ENCODE peak calls at places on chromosomes 1 and 21, in nine cellular contexts. One of them, this sample, is unnamed. For H3K9me3, the result is how much of the 10 kb centered on the place peaks cover.

GRCh38 chr1:209072481-209072880 is 511.0 kb upstream of the CAMK1G start:
- DNase-seq in heart left ventricle: no peak
- DNase-seq in A673: no peak
- DNase-seq in CD4-positive, alpha-beta T cell: no peak
- DNase-seq in ovary: no peak
- DNase-seq in psoas muscle: no peak
- DNase-seq in mammary epithelial cell: peak
- DNase-seq in RWPE2: no peak
- DNase-seq in A549: no peak
- DNase-seq in this sample: no peak

GRCh38 chr1:112359961-112360767 is 35.9 kb upstream of the CTTNBP2NL start:
- DNase-seq in psoas muscle: peak
- DNase-seq in ovary: peak
- DNase-seq in A549: no peak
- DNase-seq in A673: no peak
- DNase-seq in RWPE2: no peak
- DNase-seq in heart left ventricle: peak
- DNase-seq in mammary epithelial cell: peak
- DNase-seq in CD4-positive, alpha-beta T cell: no peak
- DNase-seq in this sample: no peak

GRCh38 chr1:68916227-68916853 is 419.5 kb upstream of the DEPDC1 start:
- DNase-seq in heart left ventricle: no peak
- DNase-seq in A549: no peak
- DNase-seq in mammary epithelial cell: peak
- DNase-seq in ovary: peak
- DNase-seq in psoas muscle: no peak
- DNase-seq in A673: no peak
- DNase-seq in CD4-positive, alpha-beta T cell: no peak
- DNase-seq in RWPE2: no peak
- DNase-seq in this sample: no peak

GRCh38 chr1:199574949-199575348 is 452.6 kb upstream of the NR5A2 start:
- DNase-seq in psoas muscle: no peak
- DNase-seq in RWPE2: no peak
- DNase-seq in heart left ventricle: no peak
- DNase-seq in mammary epithelial cell: no peak
- DNase-seq in CD4-positive, alpha-beta T cell: no peak
- DNase-seq in A673: no peak
- DNase-seq in ovary: no peak
- DNase-seq in A549: no peak
- DNase-seq in this sample: no peak

GRCh38 chr1:9607352-9607751 is 18.6 kb downstream of the TMEM201 start:
- DNase-seq in RWPE2: no peak
- DNase-seq in A673: no peak
- DNase-seq in mammary epithelial cell: no peak
- DNase-seq in A549: no peak
- DNase-seq in ovary: no peak
- DNase-seq in psoas muscle: no peak
- DNase-seq in CD4-positive, alpha-beta T cell: no peak
- DNase-seq in heart left ventricle: no peak
- DNase-seq in this sample: no peak

GRCh38 chr1:230507671-230508407 is 81.7 kb upstream of the PGBD5 start:
- DNase-seq in A673: no peak
- DNase-seq in ovary: no peak
- DNase-seq in CD4-positive, alpha-beta T cell: no peak
- DNase-seq in RWPE2: no peak
- DNase-seq in psoas muscle: no peak
- DNase-seq in heart left ventricle: peak
- DNase-seq in A549: no peak
- DNase-seq in mammary epithelial cell: peak
- DNase-seq in this sample: no peak

GRCh38 chr1:110211503-110212164 is 1.5 kb downstream of the KCNC4 start:
- DNase-seq in A673: no peak
- DNase-seq in RWPE2: no peak
- DNase-seq in A549: no peak
- DNase-seq in ovary: no peak
- DNase-seq in heart left ventricle: no peak
- DNase-seq in mammary epithelial cell: peak
- DNase-seq in CD4-positive, alpha-beta T cell: no peak
- DNase-seq in psoas muscle: no peak
- DNase-seq in this sample: peak

GRCh38 chr1:204578867-204579664 is 62.9 kb downstream of the MDM4 start:
- DNase-seq in A549: no peak
- DNase-seq in mammary epithelial cell: no peak
- DNase-seq in RWPE2: no peak
- DNase-seq in A673: peak
- DNase-seq in heart left ventricle: peak
- DNase-seq in CD4-positive, alpha-beta T cell: no peak
- DNase-seq in psoas muscle: peak
- DNase-seq in ovary: peak
- DNase-seq in this sample: no peak

GRCh38 chr1:183148599-183148998 is 37.5 kb upstream of the LAMC2 start:
- DNase-seq in ovary: no peak
- DNase-seq in CD4-positive, alpha-beta T cell: no peak
- DNase-seq in A549: no peak
- DNase-seq in heart left ventricle: no peak
- DNase-seq in mammary epithelial cell: peak
- DNase-seq in A673: no peak
- DNase-seq in psoas muscle: no peak
- DNase-seq in RWPE2: no peak
- DNase-seq in this sample: no peak

GRCh38 chr1:71351438-71351837 is 270.6 kb upstream of the ZRANB2 start:
- DNase-seq in ovary: no peak
- DNase-seq in A549: no peak
- DNase-seq in A673: peak
- DNase-seq in heart left ventricle: no peak
- DNase-seq in mammary epithelial cell: peak
- DNase-seq in RWPE2: no peak
- DNase-seq in CD4-positive, alpha-beta T cell: no peak
- DNase-seq in psoas muscle: no peak
- DNase-seq in this sample: no peak

GRCh38 chr1:89465201-89465600 is 59.4 kb upstream of the LRRC8B start:
- DNase-seq in A673: no peak
- DNase-seq in heart left ventricle: no peak
- DNase-seq in ovary: no peak
- DNase-seq in psoas muscle: no peak
- DNase-seq in A549: no peak
- DNase-seq in RWPE2: no peak
- DNase-seq in mammary epithelial cell: peak
- DNase-seq in CD4-positive, alpha-beta T cell: no peak
- DNase-seq in this sample: no peak

GRCh38 chr1:113930499-113931161 is 1.5 kb downstream of the HIPK1 start:
- DNase-seq in CD4-positive, alpha-beta T cell: peak
- DNase-seq in A549: peak
- DNase-seq in ovary: peak
- DNase-seq in RWPE2: no peak
- DNase-seq in mammary epithelial cell: peak
- DNase-seq in A673: peak
- DNase-seq in heart left ventricle: no peak
- DNase-seq in psoas muscle: no peak
- DNase-seq in this sample: peak

GRCh38 chr1:204424621-204425020 is 13.0 kb upstream of the PPP1R15B start:
- DNase-seq in psoas muscle: no peak
- DNase-seq in RWPE2: no peak
- DNase-seq in A673: no peak
- DNase-seq in A549: no peak
- DNase-seq in mammary epithelial cell: no peak
- DNase-seq in ovary: no peak
- DNase-seq in heart left ventricle: no peak
- DNase-seq in CD4-positive, alpha-beta T cell: no peak
- DNase-seq in this sample: no peak

GRCh38 chr1:186985889-186986491 is 157.2 kb downstream of the PLA2G4A start:
- DNase-seq in psoas muscle: no peak
- DNase-seq in mammary epithelial cell: peak
- DNase-seq in CD4-positive, alpha-beta T cell: no peak
- DNase-seq in A673: peak
- DNase-seq in heart left ventricle: no peak
- DNase-seq in ovary: no peak
- DNase-seq in A549: peak
- DNase-seq in RWPE2: no peak
- DNase-seq in this sample: no peak

GRCh38 chr1:109792056-109792831 is 28.5 kb upstream of the EPS8L3 start:
- DNase-seq in CD4-positive, alpha-beta T cell: no peak
- DNase-seq in RWPE2: peak
- DNase-seq in A673: peak
- DNase-seq in heart left ventricle: peak
- DNase-seq in psoas muscle: peak
- DNase-seq in A549: peak
- DNase-seq in mammary epithelial cell: peak
- DNase-seq in ovary: peak
- DNase-seq in this sample: no peak

GRCh38 chr1:24704411-24705259 is 40.6 kb upstream of the CLIC4 start:
- DNase-seq in heart left ventricle: no peak
- DNase-seq in A549: peak
- DNase-seq in ovary: no peak
- DNase-seq in mammary epithelial cell: peak
- DNase-seq in RWPE2: no peak
- DNase-seq in A673: peak
- DNase-seq in psoas muscle: no peak
- DNase-seq in CD4-positive, alpha-beta T cell: no peak
- DNase-seq in this sample: no peak

GRCh38 chr21:46183910-46184624 is at the start of gene SPATC1L:
- DNase-seq in heart left ventricle: peak
- DNase-seq in CD4-positive, alpha-beta T cell: no peak
- DNase-seq in A549: no peak
- DNase-seq in A673: peak
- DNase-seq in psoas muscle: peak
- DNase-seq in RWPE2: no peak
- DNase-seq in mammary epithelial cell: peak
- DNase-seq in ovary: peak
- DNase-seq in this sample: peak

GRCh38 chr21:42456457-42456856 is 39.6 kb downstream of the RSPH1 start:
- DNase-seq in ovary: no peak
- DNase-seq in A549: no peak
- DNase-seq in RWPE2: no peak
- DNase-seq in mammary epithelial cell: peak
- DNase-seq in CD4-positive, alpha-beta T cell: peak
- DNase-seq in psoas muscle: no peak
- DNase-seq in A673: peak
- DNase-seq in heart left ventricle: no peak
- DNase-seq in this sample: no peak

GRCh38 chr21:43311303-43311817 is 115.6 kb downstream of the SIK1 start:
- DNase-seq in psoas muscle: no peak
- DNase-seq in A673: no peak
- DNase-seq in mammary epithelial cell: peak
- DNase-seq in A549: no peak
- DNase-seq in ovary: no peak
- DNase-seq in heart left ventricle: peak
- DNase-seq in RWPE2: no peak
- DNase-seq in CD4-positive, alpha-beta T cell: no peak
- DNase-seq in this sample: no peak

GRCh38 chr21:45981641-45982255 is at the start of gene COL6A1:
- DNase-seq in psoas muscle: peak
- DNase-seq in A673: no peak
- DNase-seq in ovary: peak
- DNase-seq in heart left ventricle: peak
- DNase-seq in mammary epithelial cell: peak
- DNase-seq in A549: no peak
- DNase-seq in RWPE2: peak
- DNase-seq in CD4-positive, alpha-beta T cell: peak
- DNase-seq in this sample: no peak

GRCh38 chr1:153540394-153541361 is at the start of gene S100A5:
- DNase-seq in CD4-positive, alpha-beta T cell: peak
- DNase-seq in mammary epithelial cell: peak
- DNase-seq in ovary: no peak
- DNase-seq in psoas muscle: no peak
- DNase-seq in A673: no peak
- DNase-seq in A549: no peak
- DNase-seq in RWPE2: peak
- DNase-seq in heart left ventricle: no peak
- DNase-seq in this sample: peak

GRCh38 chr21:44297525-44298290 is 2.1 kb upstream of the PFKL start:
- DNase-seq in A549: peak
- DNase-seq in ovary: peak
- DNase-seq in heart left ventricle: peak
- DNase-seq in mammary epithelial cell: peak
- DNase-seq in psoas muscle: peak
- DNase-seq in CD4-positive, alpha-beta T cell: peak
- DNase-seq in A673: peak
- DNase-seq in RWPE2: no peak
- DNase-seq in this sample: peak

GRCh38 chr1:245771521-245772281 is 616.9 kb downstream of the KIF26B start:
- DNase-seq in RWPE2: no peak
- DNase-seq in A549: no peak
- DNase-seq in mammary epithelial cell: peak
- DNase-seq in psoas muscle: no peak
- DNase-seq in A673: no peak
- DNase-seq in ovary: no peak
- DNase-seq in CD4-positive, alpha-beta T cell: no peak
- DNase-seq in heart left ventricle: no peak
- DNase-seq in this sample: no peak

GRCh38 chr1:159535907-159536306 is at the start of gene OR10J5:
- DNase-seq in CD4-positive, alpha-beta T cell: no peak
- DNase-seq in A673: no peak
- DNase-seq in heart left ventricle: no peak
- DNase-seq in mammary epithelial cell: no peak
- DNase-seq in psoas muscle: no peak
- DNase-seq in ovary: no peak
- DNase-seq in A549: no peak
- DNase-seq in RWPE2: no peak
- DNase-seq in this sample: no peak
- H3K9me3 ChIP-seq in CD4-positive, alpha-beta T cell: under half
- H3K9me3 ChIP-seq in A673: under half
- H3K9me3 ChIP-seq in heart left ventricle: under half
- H3K9me3 ChIP-seq in mammary epithelial cell: under half
- H3K9me3 ChIP-seq in psoas muscle: under half
- H3K9me3 ChIP-seq in ovary: under half
- H3K9me3 ChIP-seq in A549: under half
- H3K9me3 ChIP-seq in RWPE2: under half
- H3K9me3 ChIP-seq in this sample: under half

GRCh38 chr1:49251385-49251784 is 474.7 kb upstream of the BEND5 start:
- DNase-seq in psoas muscle: no peak
- DNase-seq in mammary epithelial cell: no peak
- DNase-seq in RWPE2: no peak
- DNase-seq in A549: no peak
- DNase-seq in heart left ventricle: no peak
- DNase-seq in CD4-positive, alpha-beta T cell: no peak
- DNase-seq in A673: no peak
- DNase-seq in ovary: no peak
- DNase-seq in this sample: no peak
- H3K9me3 ChIP-seq in psoas muscle: under half
- H3K9me3 ChIP-seq in mammary epithelial cell: under half
- H3K9me3 ChIP-seq in RWPE2: under half
- H3K9me3 ChIP-seq in A549: under half
- H3K9me3 ChIP-seq in heart left ventricle: under half
- H3K9me3 ChIP-seq in CD4-positive, alpha-beta T cell: under half
- H3K9me3 ChIP-seq in A673: under half
- H3K9me3 ChIP-seq in ovary: under half
- H3K9me3 ChIP-seq in this sample: under half

GRCh38 chr1:2327841-2328240 is 63.5 kb downstream of the MORN1 start:
- DNase-seq in CD4-positive, alpha-beta T cell: no peak
- DNase-seq in psoas muscle: no peak
- DNase-seq in heart left ventricle: no peak
- DNase-seq in A549: no peak
- DNase-seq in A673: no peak
- DNase-seq in RWPE2: no peak
- DNase-seq in ovary: no peak
- DNase-seq in mammary epithelial cell: no peak
- DNase-seq in this sample: no peak
- H3K9me3 ChIP-seq in CD4-positive, alpha-beta T cell: under half
- H3K9me3 ChIP-seq in psoas muscle: under half
- H3K9me3 ChIP-seq in heart left ventricle: under half
- H3K9me3 ChIP-seq in A549: under half
- H3K9me3 ChIP-seq in A673: under half
- H3K9me3 ChIP-seq in RWPE2: under half
- H3K9me3 ChIP-seq in ovary: under half
- H3K9me3 ChIP-seq in mammary epithelial cell: under half
- H3K9me3 ChIP-seq in this sample: under half

GRCh38 chr1:180731131-180731530 is 99.3 kb downstream of the XPR1 start:
- DNase-seq in A549: no peak
- DNase-seq in mammary epithelial cell: no peak
- DNase-seq in ovary: no peak
- DNase-seq in CD4-positive, alpha-beta T cell: no peak
- DNase-seq in heart left ventricle: no peak
- DNase-seq in A673: no peak
- DNase-seq in psoas muscle: no peak
- DNase-seq in RWPE2: no peak
- DNase-seq in this sample: no peak
- H3K9me3 ChIP-seq in A549: under half
- H3K9me3 ChIP-seq in mammary epithelial cell: under half
- H3K9me3 ChIP-seq in ovary: under half
- H3K9me3 ChIP-seq in CD4-positive, alpha-beta T cell: half or more
- H3K9me3 ChIP-seq in heart left ventricle: under half
- H3K9me3 ChIP-seq in A673: under half
- H3K9me3 ChIP-seq in psoas muscle: under half
- H3K9me3 ChIP-seq in RWPE2: under half
- H3K9me3 ChIP-seq in this sample: under half